ENCODE peak calls at places on chromosomes 2 and 18, in four cellular contexts. I is IMR-90, M is psoas muscle, Z is endothelial cell of umbilical vein. O is an unnamed sample.

GRCh38 chr2:16400127-16400623 is 265.5 kb downstream of the CYRIA start:
- DNase-seq in I (no peak), Z (no peak), M (no peak), O (no peak)

GRCh38 chr2:149076863-149077412 is 38.4 kb downstream of the LYPD6B start:
- DNase-seq in I (no peak), Z (no peak), M (no peak), O (no peak)

GRCh38 chr2:1671916-1672315 is 72.4 kb downstream of the PXDN start:
- DNase-seq in M (no peak), I (no peak), Z (no peak), O (no peak)

GRCh38 chr2:145018502-145018901 is 498.6 kb upstream of the ZEB2 start:
- DNase-seq in Z (no peak), M (no peak), I (no peak), O (no peak)

GRCh38 chr2:225033440-225034390 is 8.6 kb downstream of the DOCK10 start:
- DNase-seq in I (no peak), M (no peak), Z (no peak), O (no peak)

GRCh38 chr2:168392031-168392430 is 64.0 kb upstream of the CERS6 start:
- DNase-seq in Z (no peak), I (no peak), M (no peak), O (peak; percentile 18)

GRCh38 chr2:40096360-40096759 is 317.3 kb upstream of the THUMPD2 start:
- DNase-seq in I (peak; percentile 85), Z (peak; percentile 49), M (no peak), O (peak; percentile 31)

GRCh38 chr2:132936261-132936660 is 266.3 kb upstream of the LYPD1 start:
- DNase-seq in Z (peak; percentile 28), M (no peak), I (peak; percentile 52), O (peak; percentile 5)

GRCh38 chr18:59898093-59898492 is 1.7 kb upstream of the PMAIP1 start:
- DNase-seq in I (no peak), Z (no peak), M (no peak), O (no peak)

GRCh38 chr2:99974275-99974674 is 168.1 kb downstream of the AFF3 start:
- DNase-seq in I (peak; percentile 44), Z (no peak), M (no peak), O (peak; percentile 53)

GRCh38 chr2:240140511-240140910 is at the start of gene OTOS:
- DNase-seq in I (no peak), M (peak; percentile 30), Z (no peak), O (no peak)

GRCh38 chr2:144084114-144084661 is 435.7 kb downstream of the ZEB2 start:
- DNase-seq in M (no peak), I (peak; percentile 84), Z (peak; percentile 16), O (peak; percentile 85)

GRCh38 chr18:26468931-26469340 is 79.4 kb downstream of the KCTD1 start:
- DNase-seq in I (no peak), Z (peak; percentile 26), M (no peak), O (no peak)

GRCh38 chr18:8910843-8911242 is 191.7 kb upstream of the NDUFV2 start:
- DNase-seq in Z (no peak), M (no peak), I (no peak), O (no peak)

GRCh38 chr2:145286716-145287115 is 766.8 kb upstream of the ZEB2 start:
- DNase-seq in M (no peak), I (no peak), Z (no peak), O (no peak)

GRCh38 chr2:56444339-56444738 is 260.5 kb downstream of the CCDC85A start:
- DNase-seq in I (no peak), M (no peak), Z (peak; percentile 71), O (no peak)

GRCh38 chr2:96578731-96579130 is 42.2 kb downstream of the ARID5A start:
- DNase-seq in I (no peak), M (no peak), Z (no peak), O (no peak)

GRCh38 chr2:220046507-220046906 is 419.1 kb downstream of the SLC4A3 start:
- DNase-seq in I (no peak), M (no peak), Z (no peak), O (peak; percentile 15)

GRCh38 chr18:25875574-25875973 is 214.8 kb downstream of the SS18 start:
- DNase-seq in Z (no peak), M (no peak), I (no peak), O (no peak)

GRCh38 chr2:197498937-197499593 is 575 bp downstream of the HSPD1 start:
- DNase-seq in I (peak; percentile 42), M (peak; percentile 83), Z (peak; percentile 69), O (peak; percentile 83)

GRCh38 chr18:23115683-23116096 is 19.6 kb upstream of the CABLES1 start:
- DNase-seq in I (peak; percentile 100), Z (peak; percentile 91), M (no peak), O (peak; percentile 99)

GRCh38 chr18:45910405-45911023 is 56.6 kb downstream of the EPG5 start:
- DNase-seq in Z (peak; percentile 61), M (no peak), I (peak; percentile 49), O (peak; percentile 68)

GRCh38 chr2:182898718-182899117 is 32.3 kb upstream of the FRZB start:
- DNase-seq in I (no peak), Z (no peak), M (no peak), O (no peak)

GRCh38 chr2:105910497-105911238 is 166.0 kb downstream of the NCK2 start:
- DNase-seq in I (no peak), M (no peak), Z (no peak), O (no peak)

GRCh38 chr2:30511122-30512083 is 64.4 kb downstream of the LCLAT1 start:
- DNase-seq in Z (no peak), I (peak; percentile 60), M (peak; percentile 76), O (peak; percentile 70)

GRCh38 chr18:48186861-48187260 is 222.3 kb downstream of the ZBTB7C start:
- DNase-seq in I (no peak), Z (no peak), M (no peak), O (no peak)

GRCh38 chr2:32882911-32883810 is 63.6 kb upstream of the LTBP1 start:
- DNase-seq in M (no peak), I (peak; percentile 53), Z (no peak), O (no peak)

GRCh38 chr2:183665403-183665802 is 541.2 kb downstream of the NUP35 start:
- DNase-seq in Z (no peak), M (no peak), I (no peak), O (no peak)

GRCh38 chr2:212484563-212485080 is 54.0 kb downstream of the ERBB4 start:
- DNase-seq in I (no peak), M (no peak), Z (no peak), O (peak; percentile 31)

GRCh38 chr18:26327062-26327461 is 100.8 kb downstream of the TAF4B start:
- DNase-seq in I (no peak), Z (no peak), M (no peak), O (peak; percentile 17)

GRCh38 chr18:59426855-59427254 is 67.8 kb upstream of the LMAN1 start:
- DNase-seq in M (no peak), Z (no peak), I (no peak), O (no peak)

GRCh38 chr2:176130153-176130916 is 830 bp downstream of the HOXD8 start:
- DNase-seq in Z (peak; percentile 82), M (peak; percentile 77), I (no peak), O (peak; percentile 86)

GRCh38 chr18:79699653-79700052 is 20.1 kb downstream of the CTDP1 start:
- DNase-seq in I (no peak), Z (no peak), M (no peak), O (no peak)

GRCh38 chr2:46798998-46799698 is 116.5 kb downstream of the MCFD2 start:
- DNase-seq in Z (no peak), M (no peak), I (peak; percentile 77), O (peak; percentile 91)

GRCh38 chr2:149141046-149141445 is 102.5 kb downstream of the LYPD6B start:
- DNase-seq in Z (no peak), I (no peak), M (no peak), O (peak; percentile 5)

GRCh38 chr2:79235135-79235534 is 75.6 kb upstream of the REG3A start:
- DNase-seq in I (no peak), M (no peak), Z (no peak), O (peak; percentile 2)

GRCh38 chr2:104788721-104789446 is 65.0 kb upstream of the POU3F3 start:
- DNase-seq in I (no peak), Z (no peak), M (no peak), O (no peak)

GRCh38 chr2:38284971-38285370 is 92.1 kb downstream of the ATL2 start:
- DNase-seq in Z (no peak), M (no peak), I (no peak), O (no peak)

GRCh38 chr2:1451451-1451850 is 38.2 kb downstream of the TPO start:
- DNase-seq in M (no peak), Z (no peak), I (no peak), O (no peak)

DNA sequence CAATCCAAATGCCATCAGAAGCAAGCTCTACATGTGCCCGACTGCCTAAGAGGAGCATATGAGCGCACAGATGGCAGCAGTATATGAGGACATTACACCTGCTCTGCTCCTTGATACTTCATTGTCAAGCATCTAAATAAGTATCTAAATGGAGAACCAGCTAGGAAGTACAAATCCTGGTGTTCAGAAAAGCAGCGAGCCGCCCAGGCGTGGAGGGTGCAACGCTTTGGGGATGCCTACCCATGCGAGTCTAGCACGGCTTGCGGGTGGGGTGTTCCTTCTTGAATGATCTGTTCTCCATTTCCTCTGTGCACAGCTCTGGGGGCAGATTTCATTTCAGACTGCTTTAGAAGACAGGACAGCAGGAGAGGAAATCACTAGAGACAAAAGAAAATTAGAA is 63.0 kb upstream of the BCL2L11 start:
- DNase-seq in M (no peak), Z (no peak), I (no peak), O (no peak)
- H3K4me1 ChIP-seq in M (no peaks in the 10 kb centered on the region), Z (no peaks in the 10 kb centered on the region), I (no peaks in the 10 kb centered on the region), O (no peaks in the 10 kb centered on the region)

GRCh38 chr2:223046470-223047053 is 5.4 kb upstream of the KCNE4 start:
- DNase-seq in M (no peak), I (no peak), Z (no peak), O (peak; percentile 62)
- H3K4me1 ChIP-seq in M (no peaks in the 10 kb centered on the region), I (peaks cover 22% of the 10 kb centered on the region), Z (peaks cover 14% of the 10 kb centered on the region), O (peaks cover 49% of the 10 kb centered on the region)

GRCh38 chr2:101340141-101340541 is 31.6 kb upstream of the RNF149 start:
- DNase-seq in M (no peak), I (peak; percentile 33), Z (no peak), O (no peak)
- H3K4me1 ChIP-seq in M (no peaks in the 10 kb centered on the region), I (peaks cover 2% of the 10 kb centered on the region), Z (peaks cover 9% of the 10 kb centered on the region), O (no peaks in the 10 kb centered on the region)

GRCh38 chr2:85994897-85995647 is 106.3 kb upstream of the ST3GAL5 start:
- DNase-seq in I (no peak), Z (no peak), M (no peak), O (no peak)

GRCh38 chr2:85994421-85994777 is 105.6 kb upstream of the ST3GAL5 start:
- DNase-seq in I (no peak), Z (no peak), M (no peak), O (no peak)

GRCh38 chr2:85996591-85996990 is 107.8 kb upstream of the ST3GAL5 start:
- DNase-seq in I (no peak), M (no peak), Z (no peak), O (no peak)

GRCh38 chr2:85997016-85997970 is 108.4 kb downstream of the POLR1A start:
- DNase-seq in Z (no peak), M (peak; percentile 76), I (peak; percentile 16), O (peak; percentile 70)

GRCh38 chr2:85995648-85996529 is 107.1 kb upstream of the ST3GAL5 start:
- DNase-seq in Z (no peak), M (no peak), I (no peak), O (no peak)
- H3K4me1 ChIP-seq in Z (peaks cover 11% of the 10 kb centered on the region), M (peaks cover 51% of the 10 kb centered on the region), I (peaks cover 31% of the 10 kb centered on the region), O (peaks cover 55% of the 10 kb centered on the region)

O was measured in GM23248.